ENCODE peak calls at places on chromosomes 12 and 14, in five cellular contexts. M is astrocyte of the hippocampus, F is kidney tubule cell, O is activated T-cell treated with anti-CD3 and anti-CD28 coated beads for 4 hours, D is retinal pigment epithelial cell. I is an unnamed sample.

GRCh38 chr12:92757599-92758121 is 54.9 kb downstream of the PLEKHG7 start:
- DNase-seq in M (no peak), F (no peak), O (no peak), D (no peak), I (no peak)

GRCh38 chr12:12376636-12377448 is 20.0 kb downstream of the BORCS5 start:
- DNase-seq in M (peak), F (peak), O (no peak), D (no peak), I (no peak)

GRCh38 chr14:22536853-22537338 is 52.1 kb downstream of the DAD1 start:
- DNase-seq in M (peak), F (peak), O (peak), D (peak), I (peak)

GRCh38 chr12:88298761-88299242 is 156.7 kb downstream of the TMTC3 start:
- DNase-seq in M (peak), F (peak), O (no peak), D (peak), I (no peak)

GRCh38 chr14:99601301-99601945 is 2.6 kb downstream of the CCDC85C start:
- DNase-seq in M (peak), F (peak), O (no peak), D (no peak), I (no peak)

GRCh38 chr12:131753757-131754156 is 42.9 kb downstream of the SFSWAP start:
- DNase-seq in M (no peak), F (no peak), O (no peak), D (no peak), I (no peak)

GRCh38 chr14:67418368-67419174 is 6.6 kb upstream of the PLEK2 start:
- DNase-seq in M (no peak), F (peak), O (no peak), D (no peak), I (no peak)

GRCh38 chr12:64077922-64078321 is 144.2 kb downstream of the KICS2 start:
- DNase-seq in M (no peak), F (no peak), O (no peak), D (no peak), I (no peak)

GRCh38 chr14:75298187-75298985 is 19.8 kb downstream of the FOS start:
- DNase-seq in M (no peak), F (no peak), O (no peak), D (no peak), I (no peak)

GRCh38 chr12:3587402-3588013 is 96.5 kb downstream of the PRMT8 start:
- DNase-seq in M (no peak), F (no peak), O (no peak), D (no peak), I (no peak)

GRCh38 chr12:5335059-5335458 is 96.8 kb upstream of the NTF3 start:
- DNase-seq in M (no peak), F (peak), O (no peak), D (no peak), I (no peak)

GRCh38 chr14:66426451-66426850 is 59.7 kb upstream of the CCDC196 start:
- DNase-seq in M (no peak), F (no peak), O (no peak), D (peak), I (no peak)

GRCh38 chr12:6367065-6367968 is 8.0 kb downstream of the SCNN1A start:
- DNase-seq in M (peak), F (peak), O (peak), D (no peak), I (no peak)

GRCh38 chr12:116366456-116366776 is 88.9 kb upstream of the MED13L start:
- DNase-seq in M (peak), F (peak), O (no peak), D (no peak), I (no peak)

GRCh38 chr12:122865268-122866231 is 30.3 kb downstream of the HIP1R start:
- DNase-seq in M (peak), F (peak), O (no peak), D (no peak), I (no peak)

GRCh38 chr12:112117685-112118084 is 7.7 kb upstream of the TRAFD1 start:
- DNase-seq in M (no peak), F (no peak), O (no peak), D (no peak), I (no peak)

GRCh38 chr14:76985540-76986260 is 42.8 kb downstream of the IRF2BPL start:
- DNase-seq in M (peak), F (peak), O (no peak), D (no peak), I (no peak)

GRCh38 chr12:93135286-93136239 is 206.5 kb upstream of the EEA1 start:
- DNase-seq in M (no peak), F (peak), O (no peak), D (no peak), I (no peak)

GRCh38 chr14:105249175-105250007 is 1.1 kb downstream of the BTBD6 start:
- DNase-seq in M (peak), F (no peak), O (no peak), D (peak), I (no peak)

GRCh38 chr12:51407604-51408003 is 16.4 kb upstream of the GALNT6 start:
- DNase-seq in M (no peak), F (no peak), O (no peak), D (no peak), I (no peak)

GRCh38 chr14:35403085-35403396 is 1.5 kb downstream of the NFKBIA start:
- DNase-seq in M (peak), F (peak), O (peak), D (no peak), I (no peak)

GRCh38 chr12:127677537-127678131 is 589.3 kb upstream of the TMEM132C start:
- DNase-seq in M (peak), F (peak), O (peak), D (peak), I (peak)

GRCh38 chr14:93239869-93240677 is 33.0 kb downstream of the UBR7 start:
- DNase-seq in M (peak), F (peak), O (no peak), D (no peak), I (no peak)

GRCh38 chr12:64173456-64173855 is 48.6 kb downstream of the KICS2 start:
- DNase-seq in M (no peak), F (no peak), O (no peak), D (no peak), I (no peak)

GRCh38 chr14:67515386-67516079 is 17.6 kb upstream of the PLEKHH1 start:
- DNase-seq in M (peak), F (peak), O (no peak), D (no peak), I (no peak)

GRCh38 chr14:98953544-98954346 is 318.3 kb downstream of the BCL11B start:
- DNase-seq in M (peak), F (no peak), O (no peak), D (peak), I (peak)

GRCh38 chr12:22286569-22286968 is 47.9 kb downstream of the ST8SIA1 start:
- DNase-seq in M (peak), F (peak), O (no peak), D (no peak), I (no peak)